ENCODE peak calls at places on chromosomes 12 and 14, in seven cellular contexts. I is retinal pigment epithelial cell, D is stomach, S is IMR-90, V is kidney epithelial cell, N is omental fat pad, H is breast epithelium. O is an unnamed sample.
A peak's percentile ranks its signal among the peaks of the same experiment; 100 is the strongest.

GRCh38 chr12:53932915-53933314 is 5.7 kb upstream of the HOXC13 start:
- DNase-seq in I (no peak), D (no peak), S (no peak), V (no peak), N (no peak), H (no peak), O (no peak)

GRCh38 chr12:3432176-3432742 is 58.7 kb upstream of the PRMT8 start:
- DNase-seq in I (no peak), D (no peak), S (no peak), V (no peak), N (no peak), H (no peak), O (no peak)

GRCh38 chr12:95402096-95402495 is 71.9 kb upstream of the METAP2 start:
- DNase-seq in I (no peak), D (no peak), S (no peak), V (no peak), N (no peak), H (no peak), O (no peak)

GRCh38 chr12:2372735-2373134 is 319.9 kb downstream of the CACNA1C start:
- DNase-seq in I (no peak), D (no peak), S (no peak), V (no peak), N (no peak), H (peak; percentile 61), O (no peak)

GRCh38 chr12:31368666-31369361 is 42.9 kb upstream of the SINHCAF start:
- DNase-seq in I (no peak), D (peak; percentile 57), S (peak; percentile 48), V (no peak), N (no peak), H (no peak), O (peak; percentile 2)

GRCh38 chr12:6285063-6285477 is 25.4 kb upstream of the PLEKHG6 start:
- DNase-seq in I (no peak), D (peak; percentile 69), S (peak; percentile 76), V (no peak), N (no peak), H (no peak), O (peak; percentile 81)

GRCh38 chr12:50151047-50151687 is 16.0 kb downstream of the CERS5 start:
- DNase-seq in I (no peak), D (no peak), S (peak; percentile 30), V (no peak), N (no peak), H (no peak), O (no peak)

GRCh38 chr12:4282103-4282891 is 8.7 kb downstream of the CCND2 start:
- DNase-seq in I (no peak), D (no peak), S (no peak), V (no peak), N (no peak), H (no peak), O (no peak)

GRCh38 chr12:96098631-96099030 is 63.2 kb upstream of the LTA4H start:
- DNase-seq in I (no peak), D (no peak), S (no peak), V (no peak), N (no peak), H (no peak), O (no peak)

GRCh38 chr14:32826404-32827082 is 112.1 kb upstream of the NPAS3 start:
- DNase-seq in I (no peak), D (no peak), S (no peak), V (no peak), N (no peak), H (no peak), O (no peak)

GRCh38 chr12:111405856-111406473 is at the start of gene SH2B3:
- DNase-seq in I (no peak), D (no peak), S (peak; percentile 48), V (no peak), N (no peak), H (no peak), O (no peak)

GRCh38 chr14:90405101-90405500 is 8.3 kb downstream of the CALM1 start:
- DNase-seq in I (no peak), D (no peak), S (no peak), V (no peak), N (no peak), H (no peak), O (no peak)

GRCh38 chr14:51202914-51203665 is 37.0 kb upstream of the TMX1 start:
- DNase-seq in I (no peak), D (no peak), S (no peak), V (no peak), N (no peak), H (no peak), O (no peak)

GRCh38 chr12:132078190-132078589 is 65.9 kb downstream of the DDX51 start:
- DNase-seq in I (no peak), D (no peak), S (peak; percentile 91), V (no peak), N (peak; percentile 38), H (no peak), O (no peak)

GRCh38 chr12:107236824-107237467 is 143.6 kb upstream of the CRY1 start:
- DNase-seq in I (no peak), D (no peak), S (peak; percentile 54), V (peak; percentile 38), N (no peak), H (no peak), O (no peak)

GRCh38 chr12:20367731-20368652 is at the start of gene PDE3A:
- DNase-seq in I (peak; percentile 62), D (no peak), S (peak; percentile 73), V (no peak), N (no peak), H (no peak), O (peak; percentile 76)

GRCh38 chr12:66388512-66388911 is 86.2 kb downstream of the HELB start:
- DNase-seq in I (no peak), D (no peak), S (no peak), V (no peak), N (no peak), H (no peak), O (no peak)
- TF ChIP-seq CTCF in I (no peak), D (no peak), S (no peak), V (no peak), N (no peak), H (no peak), O (no peak)

DNA sequence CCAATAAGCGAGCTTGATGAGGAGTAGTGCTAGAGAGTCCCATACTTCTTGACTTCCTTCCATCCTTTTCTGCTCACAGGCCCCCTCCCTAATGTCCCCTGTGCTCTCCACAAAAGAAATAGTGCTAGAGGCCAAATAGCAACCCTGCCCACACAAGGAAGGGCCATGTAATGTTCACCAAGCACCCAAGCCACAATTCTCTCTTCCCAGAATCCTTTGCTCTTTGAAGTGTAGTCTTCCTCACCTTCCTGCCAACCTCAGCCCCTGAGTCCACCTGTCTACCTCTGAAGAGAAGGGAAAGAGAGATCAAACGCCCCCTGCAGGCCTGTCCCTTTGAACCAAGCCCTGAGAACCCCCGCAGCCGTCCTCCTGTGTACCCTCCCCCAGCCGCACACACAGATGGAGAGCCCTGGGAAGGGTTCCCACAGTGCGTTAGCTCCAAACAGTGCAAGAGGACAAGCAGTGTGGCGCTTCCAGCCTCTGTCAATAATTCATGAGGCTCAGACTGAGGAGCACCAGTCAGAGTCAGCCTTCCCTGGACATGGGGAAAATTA is 1.9 kb upstream of the DHRS4 start:
- DNase-seq in I (no peak), D (no peak), S (no peak), V (no peak), N (no peak), H (no peak), O (no peak)
- TF ChIP-seq CTCF in I (peak; percentile 19), D (no peak), S (no peak), V (peak; percentile 10), N (no peak), H (no peak), O (no peak)

GRCh38 chr12:52427083-52427482 is 7.1 kb downstream of the KRT75 start:
- DNase-seq in I (no peak), D (no peak), S (no peak), V (no peak), N (no peak), H (no peak), O (no peak)

GRCh38 chr12:52423661-52424503 is 10.3 kb downstream of the KRT75 start:
- DNase-seq in I (no peak), D (no peak), S (no peak), V (no peak), N (no peak), H (no peak), O (no peak)

GRCh38 chr12:52425466-52425865 is 8.7 kb downstream of the KRT75 start:
- DNase-seq in I (no peak), D (no peak), S (no peak), V (no peak), N (no peak), H (no peak), O (no peak)

GRCh38 chr12:52426034-52426433 is 8.1 kb downstream of the KRT75 start:
- DNase-seq in I (no peak), D (no peak), S (no peak), V (no peak), N (no peak), H (no peak), O (no peak)

GRCh38 chr12:52428121-52428520 is 6.0 kb downstream of the KRT75 start:
- DNase-seq in I (no peak), D (no peak), S (no peak), V (no peak), N (no peak), H (no peak), O (no peak)
- TF ChIP-seq CTCF in I (no peak), D (no peak), S (no peak), V (no peak), N (no peak), H (no peak), O (no peak)

DNA sequence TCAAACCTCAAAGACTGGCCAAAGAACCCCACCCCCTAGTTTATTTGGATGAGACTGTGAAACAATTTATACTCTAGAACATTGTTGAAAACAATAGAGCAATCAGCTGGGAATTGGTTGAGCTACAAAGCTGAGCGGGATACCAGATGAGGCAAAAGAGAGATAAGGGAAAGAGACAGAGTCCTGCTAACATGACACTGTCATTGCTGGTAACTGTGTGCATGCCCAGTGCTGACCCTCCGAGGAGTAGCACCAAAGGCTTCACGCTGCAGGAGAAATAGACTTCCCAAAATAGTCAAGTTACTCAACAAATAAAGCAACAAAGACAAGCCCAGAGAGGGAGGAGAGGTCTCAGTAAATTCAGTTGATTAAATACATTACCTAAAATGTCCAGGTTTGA is 63.6 kb downstream of the RASSF8 start:
- DNase-seq in I (no peak), D (no peak), S (no peak), V (no peak), N (no peak), H (no peak), O (no peak)
- TF ChIP-seq CTCF in I (no peak), D (no peak), S (no peak), V (no peak), N (no peak), H (no peak), O (no peak)

O was measured in Calu3.